ENCODE peak calls at places on chromosomes 2 and 18, in five cellular contexts. One of them, this sample, is unnamed.

GRCh38 chr2:98471402-98472131 is 26.9 kb downstream of the INPP4A start:
- DNase-seq in A549: no peak
- DNase-seq in NB4: no peak
- DNase-seq in ovary: no peak
- DNase-seq in thyroid gland: no peak
- DNase-seq in this sample: no peak

GRCh38 chr2:18047896-18048657 is 169.6 kb downstream of the KCNS3 start:
- DNase-seq in A549: peak
- DNase-seq in NB4: no peak
- DNase-seq in ovary: no peak
- DNase-seq in thyroid gland: no peak
- DNase-seq in this sample: no peak

GRCh38 chr2:105037572-105038382 is at the start of gene MRPS9:
- DNase-seq in A549: peak
- DNase-seq in NB4: peak
- DNase-seq in ovary: peak
- DNase-seq in thyroid gland: peak
- DNase-seq in this sample: peak

GRCh38 chr18:76686737-76687231 is 135.6 kb upstream of the ZNF236 start:
- DNase-seq in A549: peak
- DNase-seq in NB4: peak
- DNase-seq in ovary: peak
- DNase-seq in thyroid gland: peak
- DNase-seq in this sample: no peak

GRCh38 chr2:147989809-147990403 is 30.6 kb downstream of the ORC4 start:
- DNase-seq in A549: peak
- DNase-seq in NB4: peak
- DNase-seq in ovary: no peak
- DNase-seq in thyroid gland: peak
- DNase-seq in this sample: no peak

GRCh38 chr2:86368181-86368824 is 30.9 kb upstream of the REEP1 start:
- DNase-seq in A549: peak
- DNase-seq in NB4: peak
- DNase-seq in ovary: peak
- DNase-seq in thyroid gland: peak
- DNase-seq in this sample: no peak

GRCh38 chr2:43100883-43101662 is 125.3 kb downstream of the ZFP36L2 start:
- DNase-seq in A549: no peak
- DNase-seq in NB4: no peak
- DNase-seq in ovary: peak
- DNase-seq in thyroid gland: peak
- DNase-seq in this sample: no peak

GRCh38 chr18:78242796-78243195 is 736.8 kb upstream of the SALL3 start:
- DNase-seq in A549: no peak
- DNase-seq in NB4: no peak
- DNase-seq in ovary: no peak
- DNase-seq in thyroid gland: no peak
- DNase-seq in this sample: no peak

GRCh38 chr18:49920731-49921130 is 107.4 kb upstream of the ACAA2 start:
- DNase-seq in A549: no peak
- DNase-seq in NB4: no peak
- DNase-seq in ovary: no peak
- DNase-seq in thyroid gland: peak
- DNase-seq in this sample: no peak

GRCh38 chr18:904135-905090 is at the start of gene ADCYAP1:
- DNase-seq in A549: no peak
- DNase-seq in NB4: no peak
- DNase-seq in ovary: no peak
- DNase-seq in thyroid gland: no peak
- DNase-seq in this sample: no peak

GRCh38 chr2:233089851-233090250 is 29.7 kb downstream of the INPP5D start:
- DNase-seq in A549: no peak
- DNase-seq in NB4: no peak
- DNase-seq in ovary: no peak
- DNase-seq in thyroid gland: no peak
- DNase-seq in this sample: no peak

GRCh38 chr2:7986431-7986830 is 695.4 kb upstream of the ID2 start:
- DNase-seq in A549: no peak
- DNase-seq in NB4: no peak
- DNase-seq in ovary: no peak
- DNase-seq in thyroid gland: no peak
- DNase-seq in this sample: no peak

DNA sequence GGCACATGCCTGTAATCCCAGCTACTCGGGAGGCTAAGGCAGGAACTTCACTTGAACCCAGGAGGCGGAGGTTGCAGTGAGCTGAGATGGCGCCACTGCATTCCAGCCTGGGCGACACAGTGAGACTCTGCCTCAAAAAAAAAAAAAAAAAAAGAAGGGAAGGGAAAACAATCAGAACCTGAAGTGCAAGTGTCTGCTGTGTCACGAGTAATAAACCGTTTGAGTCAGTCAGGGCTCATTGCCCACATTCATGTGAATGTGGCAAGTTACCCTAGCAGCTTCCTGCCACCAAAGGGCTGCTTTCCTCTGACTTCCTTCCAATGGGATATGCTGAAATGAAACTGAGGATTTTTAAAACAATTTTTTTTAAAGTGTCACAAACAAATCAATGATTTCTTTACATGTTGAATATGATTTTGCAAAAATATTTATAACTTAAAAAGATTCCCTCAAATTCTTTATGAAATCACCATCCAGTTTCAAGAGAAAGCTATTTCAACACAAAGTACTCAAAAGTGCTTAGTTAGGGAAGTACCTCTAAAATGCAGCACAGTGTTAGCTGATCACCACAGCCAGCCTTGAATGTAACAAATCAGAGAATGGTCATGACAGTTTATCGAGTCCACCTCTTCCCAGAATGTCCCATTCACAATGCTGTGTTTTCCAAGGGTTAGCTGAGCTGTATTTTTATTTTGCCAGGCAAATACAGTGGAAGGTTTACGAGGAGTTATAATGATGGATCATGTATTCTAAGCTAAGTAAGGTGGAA is 36.4 kb downstream of the WDSUB1 start:
- DNase-seq in A549: no peak
- DNase-seq in NB4: peak
- DNase-seq in ovary: no peak
- DNase-seq in thyroid gland: peak
- DNase-seq in this sample: no peak
- TF ChIP-seq POLR2A in A549: no peak
- TF ChIP-seq POLR2A in NB4: no peak
- TF ChIP-seq POLR2A in ovary: no peak
- TF ChIP-seq POLR2A in thyroid gland: peak
- TF ChIP-seq POLR2A in this sample: no peak

GRCh38 chr2:221572821-221573429 is 821 bp upstream of the EPHA4 start:
- DNase-seq in A549: peak
- DNase-seq in NB4: no peak
- DNase-seq in ovary: peak
- DNase-seq in thyroid gland: peak
- DNase-seq in this sample: no peak
- H3K4me3 ChIP-seq in A549: peak
- H3K4me3 ChIP-seq in NB4: no peak
- H3K4me3 ChIP-seq in ovary: peak
- H3K4me3 ChIP-seq in thyroid gland: peak
- H3K4me3 ChIP-seq in this sample: peak

GRCh38 chr2:25339791-25340339 is 1.9 kb downstream of the DNMT3A start:
- DNase-seq in A549: no peak
- DNase-seq in NB4: no peak
- DNase-seq in ovary: peak
- DNase-seq in thyroid gland: peak
- DNase-seq in this sample: no peak
- TF ChIP-seq CTCF in A549: no peak
- TF ChIP-seq CTCF in NB4: no peak
- TF ChIP-seq CTCF in ovary: no peak
- TF ChIP-seq CTCF in thyroid gland: peak
- TF ChIP-seq CTCF in this sample: no peak

DNA sequence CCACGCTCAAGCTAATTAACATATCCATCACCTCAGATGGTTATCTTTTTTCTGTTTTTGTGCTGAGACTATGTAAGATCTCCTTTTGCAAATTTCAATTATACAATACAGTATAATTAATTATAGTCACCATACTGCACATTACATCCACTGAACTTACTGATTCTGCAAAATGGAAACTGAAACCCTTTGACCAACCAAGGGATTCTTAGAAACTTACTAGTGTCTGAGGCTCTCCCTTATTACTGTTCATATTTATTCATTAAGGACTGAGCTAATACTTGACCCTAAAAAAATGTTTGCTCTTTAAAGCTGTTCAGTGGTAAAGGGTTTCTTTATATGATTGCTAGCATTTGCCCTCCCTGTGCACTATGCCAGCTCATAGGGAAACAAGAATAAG is 50.7 kb downstream of the ADAM23 start:
- DNase-seq in A549: no peak
- DNase-seq in NB4: no peak
- DNase-seq in ovary: no peak
- DNase-seq in thyroid gland: no peak
- DNase-seq in this sample: no peak
- TF ChIP-seq POLR2A in A549: no peak
- TF ChIP-seq POLR2A in NB4: no peak
- TF ChIP-seq POLR2A in ovary: no peak
- TF ChIP-seq POLR2A in thyroid gland: no peak
- TF ChIP-seq POLR2A in this sample: no peak

GRCh38 chr2:230964136-230964730 is 31.7 kb upstream of the SPATA3 start:
- DNase-seq in A549: no peak
- DNase-seq in NB4: no peak
- DNase-seq in ovary: no peak
- DNase-seq in thyroid gland: no peak
- DNase-seq in this sample: no peak

GRCh38 chr2:230960026-230960425 is 35.0 kb upstream of the GPR55 start:
- DNase-seq in A549: no peak
- DNase-seq in NB4: no peak
- DNase-seq in ovary: no peak
- DNase-seq in thyroid gland: no peak
- DNase-seq in this sample: no peak

GRCh38 chr2:230957756-230958391 is 32.8 kb upstream of the GPR55 start:
- DNase-seq in A549: no peak
- DNase-seq in NB4: no peak
- DNase-seq in ovary: no peak
- DNase-seq in thyroid gland: no peak
- DNase-seq in this sample: no peak

GRCh38 chr2:230958803-230959756 is 34.0 kb upstream of the GPR55 start:
- DNase-seq in A549: no peak
- DNase-seq in NB4: no peak
- DNase-seq in ovary: no peak
- DNase-seq in thyroid gland: no peak
- DNase-seq in this sample: no peak

GRCh38 chr2:230961091-230961491 is 34.8 kb upstream of the SPATA3 start:
- DNase-seq in A549: no peak
- DNase-seq in NB4: no peak
- DNase-seq in ovary: no peak
- DNase-seq in thyroid gland: no peak
- DNase-seq in this sample: no peak
- H3K4me3 ChIP-seq in A549: no peak
- H3K4me3 ChIP-seq in NB4: no peak
- H3K4me3 ChIP-seq in ovary: no peak
- H3K4me3 ChIP-seq in thyroid gland: no peak
- H3K4me3 ChIP-seq in this sample: no peak

GRCh38 chr2:118269408-118270051 is 181.3 kb downstream of the INSIG2 start:
- DNase-seq in A549: no peak
- DNase-seq in NB4: peak
- DNase-seq in ovary: no peak
- DNase-seq in thyroid gland: no peak
- DNase-seq in this sample: no peak
- TF ChIP-seq CTCF in A549: no peak
- TF ChIP-seq CTCF in NB4: peak
- TF ChIP-seq CTCF in ovary: no peak
- TF ChIP-seq CTCF in thyroid gland: no peak
- TF ChIP-seq CTCF in this sample: no peak

DNA sequence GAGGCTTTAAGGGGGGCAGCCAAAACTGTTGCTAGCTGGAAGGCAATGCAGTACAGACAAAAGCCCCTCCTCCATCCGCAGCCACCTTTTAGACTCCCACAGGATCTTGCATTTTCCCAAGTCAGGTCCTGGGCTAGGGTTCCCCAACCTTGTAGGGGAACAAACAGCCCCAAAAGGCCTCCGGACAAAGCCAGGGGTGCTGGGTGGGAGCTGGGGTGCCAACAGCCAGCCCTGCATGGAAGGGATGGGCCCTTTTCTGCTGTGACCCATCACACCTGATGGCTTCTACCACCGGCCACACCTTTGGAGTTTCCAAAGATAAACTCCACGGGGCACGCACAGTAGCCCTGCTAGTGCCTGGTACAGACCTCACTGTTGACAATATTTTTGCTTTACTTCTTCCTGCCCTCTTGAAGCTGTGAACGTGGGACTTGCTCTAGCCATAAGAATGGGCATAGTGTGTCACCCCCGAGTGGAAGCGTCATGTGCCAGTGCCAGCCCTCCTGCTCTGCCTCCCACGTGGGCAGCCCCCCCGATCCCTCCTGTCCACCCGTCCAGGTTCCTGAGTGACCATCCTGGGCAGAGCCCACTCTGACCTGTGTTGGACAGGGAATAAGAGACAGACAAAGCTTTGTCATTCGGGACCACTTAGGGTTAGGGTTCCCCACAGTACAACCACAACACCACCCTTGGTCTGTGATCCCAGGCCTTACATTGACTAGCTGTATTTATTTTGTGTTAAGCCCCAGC is 18.8 kb downstream of the TUBB6 start:
- DNase-seq in A549: no peak
- DNase-seq in NB4: no peak
- DNase-seq in ovary: no peak
- DNase-seq in thyroid gland: no peak
- DNase-seq in this sample: no peak
- TF ChIP-seq POLR2A in A549: no peak
- TF ChIP-seq POLR2A in NB4: no peak
- TF ChIP-seq POLR2A in ovary: no peak
- TF ChIP-seq POLR2A in thyroid gland: no peak
- TF ChIP-seq POLR2A in this sample: no peak